ENCODE peak calls at places on chromosomes 2 and 18, in four cellular contexts. J is heart right ventricle, S is body of pancreas, T is AG04450. H is an unnamed sample.

GRCh38 chr2:131645177-131645765 is 117.6 kb downstream of the CCDC74A start:
- DNase-seq in J (no peak), S (no peak), T (no peak), H (no peak)

GRCh38 chr18:13120967-13121586 is 97.5 kb upstream of the LDLRAD4 start:
- DNase-seq in J (no peak), S (no peak), T (no peak), H (no peak)

GRCh38 chr2:190759749-190760213 is 110.9 kb downstream of the NAB1 start:
- DNase-seq in J (no peak), S (no peak), T (peak; percentile 39), H (peak; percentile 49)

GRCh38 chr2:158144914-158145625 is 43.4 kb downstream of the UPP2 start:
- DNase-seq in J (no peak), S (no peak), T (no peak), H (no peak)

GRCh38 chr2:33497177-33497787 is 20.8 kb downstream of the RASGRP3 start:
- DNase-seq in J (no peak), S (no peak), T (no peak), H (peak; percentile 21)

GRCh38 chr2:86017901-86018896 is 87.5 kb downstream of the POLR1A start:
- DNase-seq in J (peak; percentile 52), S (peak; percentile 89), T (no peak), H (no peak)

GRCh38 chr2:17373736-17374135 is 144.5 kb downstream of the RAD51AP2 start:
- DNase-seq in J (no peak), S (no peak), T (peak; percentile 11), H (no peak)

GRCh38 chr2:23425338-23425871 is 40.4 kb downstream of the KLHL29 start:
- DNase-seq in J (no peak), S (no peak), T (no peak), H (no peak)

GRCh38 chr2:158633261-158633660 is 161.9 kb upstream of the DAPL1 start:
- DNase-seq in J (no peak), S (no peak), T (no peak), H (no peak)

GRCh38 chr2:2806711-2807110 is 475.6 kb upstream of the MYT1L start:
- DNase-seq in J (no peak), S (no peak), T (no peak), H (no peak)

GRCh38 chr18:48806551-48807261 is 144.1 kb downstream of the SMAD7 start:
- DNase-seq in J (peak; percentile 46), S (peak; percentile 7), T (no peak), H (no peak)

GRCh38 chr2:128452536-128453530 is 134.2 kb upstream of the HS6ST1 start:
- DNase-seq in J (no peak), S (peak; percentile 4), T (no peak), H (no peak)

GRCh38 chr18:79257480-79257879 is 138.2 kb upstream of the NFATC1 start:
- DNase-seq in J (no peak), S (no peak), T (no peak), H (no peak)

GRCh38 chr18:2958819-2959298 is 54.1 kb downstream of the LPIN2 start:
- DNase-seq in J (no peak), S (no peak), T (no peak), H (no peak)

GRCh38 chr2:231667096-231667427 is 41.3 kb upstream of the PTMA start:
- DNase-seq in J (no peak), S (no peak), T (no peak), H (no peak)
- H3K4me3 ChIP-seq in J (peak overlapping the region; percentile 39), S (peak overlapping the region; percentile 17), T (peak overlapping the region; percentile 56), H (peak overlapping the region; percentile 63)

GRCh38 chr2:215903208-215903607 is 110.1 kb downstream of the MREG start:
- DNase-seq in J (no peak), S (no peak), T (no peak), H (no peak)

GRCh38 chr2:215901796-215902195 is 111.6 kb downstream of the MREG start:
- DNase-seq in J (no peak), S (no peak), T (no peak), H (no peak)

GRCh38 chr2:215900203-215900611 is 113.1 kb downstream of the MREG start:
- DNase-seq in J (no peak), S (no peak), T (no peak), H (no peak)

GRCh38 chr2:215899111-215900074 is 114.0 kb downstream of the MREG start:
- DNase-seq in J (no peak), S (no peak), T (no peak), H (no peak)

GRCh38 chr2:215900865-215901264 is 112.5 kb downstream of the MREG start:
- DNase-seq in J (no peak), S (no peak), T (no peak), H (no peak)
- H3K4me3 ChIP-seq in J (no peak overlapping the region), S (no peak overlapping the region), T (no peak overlapping the region), H (no peak overlapping the region)

GRCh38 chr18:31100598-31101147 is 1.5 kb downstream of the DSC2 start:
- DNase-seq in J (peak; percentile 11), S (no peak), T (no peak), H (peak; percentile 82)
- H3K4me3 ChIP-seq in J (peak overlapping the region; percentile 74), S (peak overlapping the region; percentile 76), T (no peak overlapping the region), H (peak overlapping the region; percentile 71)

GRCh38 chr2:101998556-101999121 is 6.9 kb downstream of the IL1R2 start:
- DNase-seq in J (no peak), S (no peak), T (no peak), H (peak; percentile 6)

GRCh38 chr2:101999122-101999789 is 7.5 kb downstream of the IL1R2 start:
- DNase-seq in J (no peak), S (peak; percentile 54), T (no peak), H (peak; percentile 53)

GRCh38 chr2:101995019-101995418 is 3.3 kb downstream of the IL1R2 start:
- DNase-seq in J (no peak), S (no peak), T (no peak), H (no peak)

GRCh38 chr2:101993772-101994171 is 2.0 kb downstream of the IL1R2 start:
- DNase-seq in J (no peak), S (no peak), T (no peak), H (no peak)

DNA sequence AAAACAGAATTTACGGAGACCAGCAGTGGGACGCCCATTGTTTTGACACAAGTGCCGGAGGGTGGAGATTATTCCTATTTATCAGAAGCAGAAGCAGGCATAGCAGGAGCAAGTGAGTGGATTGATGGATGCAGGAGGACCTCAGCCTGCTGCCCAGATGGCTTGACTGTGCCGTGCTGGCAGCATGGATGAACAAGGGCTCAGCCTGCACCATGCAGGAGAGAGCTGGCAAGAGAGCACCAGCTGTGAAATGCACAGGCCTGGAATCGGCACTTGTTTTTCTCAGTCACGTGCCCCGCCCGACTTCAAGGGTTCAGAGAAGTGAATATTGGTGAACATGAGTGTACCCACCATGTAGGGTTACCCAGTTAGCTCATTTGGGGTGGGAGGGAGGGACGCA is 4.0 kb downstream of the IL1R2 start:
- DNase-seq in J (no peak), S (no peak), T (no peak), H (no peak)
- H3K4me3 ChIP-seq in J (no peak overlapping the region), S (no peak overlapping the region), T (no peak overlapping the region), H (no peak overlapping the region)